ENCODE peak calls at places on chromosome 14, in seven cellular contexts. Z, P, C, M, I, O and B are unnamed samples.
A peak's percentile ranks its signal among the peaks of the same experiment; 100 is the strongest.

GRCh38 chr14:79295385-79295784 is 915.9 kb downstream of the DIO2 start:
- DNase-seq in C (no peak), O (no peak), P (no peak), M (no peak), Z (no peak), I (no peak), B (no peak)

GRCh38 chr14:102394717-102395378 is 32.1 kb downstream of the TECPR2 start:
- DNase-seq in I (no peak), P (no peak), M (no peak), C (no peak), O (no peak), Z (no peak), B (no peak)

GRCh38 chr14:57889245-57889644 is 23.4 kb upstream of the SLC35F4 start:
- DNase-seq in I (no peak), P (peak; percentile 43), O (peak; percentile 34), M (peak; percentile 94), C (no peak), Z (no peak), B (no peak)

GRCh38 chr14:72856530-72857264 is 37.2 kb downstream of the DPF3 start:
- DNase-seq in C (no peak), I (no peak), P (no peak), Z (no peak), M (no peak), O (no peak), B (no peak)

GRCh38 chr14:104486222-104486743 is 93.3 kb upstream of the C14orf180 start:
- DNase-seq in P (no peak), M (no peak), Z (no peak), I (no peak), O (no peak), C (peak; percentile 74), B (no peak)

GRCh38 chr14:77314043-77314442 is 6.6 kb downstream of the POMT2 start:
- DNase-seq in Z (no peak), I (no peak), O (no peak), C (no peak), P (peak; percentile 97), M (peak; percentile 92), B (no peak)

GRCh38 chr14:102560436-102561261 is 31.8 kb upstream of the RCOR1 start:
- DNase-seq in O (no peak), M (no peak), P (no peak), I (no peak), C (no peak), Z (no peak), B (no peak)

GRCh38 chr14:72471346-72471745 is 422.6 kb downstream of the DPF3 start:
- DNase-seq in Z (no peak), C (no peak), M (peak; percentile 27), P (no peak), I (no peak), O (no peak), B (no peak)

GRCh38 chr14:95679148-95679547 is 7.1 kb upstream of the TCL1B start:
- DNase-seq in I (no peak), Z (no peak), P (no peak), O (no peak), M (no peak), C (no peak), B (no peak)

GRCh38 chr14:90815817-90816662 is at the start of gene TTC7B:
- DNase-seq in P (peak; percentile 25), Z (peak; percentile 77), I (peak; percentile 83), M (peak; percentile 50), C (no peak), O (no peak), B (peak; percentile 91)

GRCh38 chr14:90818715-90819114 is 2.5 kb upstream of the TTC7B start:
- DNase-seq in M (no peak), O (no peak), P (no peak), I (no peak), Z (no peak), C (no peak), B (no peak)

GRCh38 chr14:90815567-90815816 is 738 bp downstream of the TTC7B start:
- DNase-seq in O (no peak), P (no peak), I (no peak), C (no peak), M (no peak), Z (no peak), B (no peak)

GRCh38 chr14:90814806-90815566 is 1.2 kb downstream of the TTC7B start:
- DNase-seq in I (no peak), M (no peak), Z (no peak), C (no peak), O (no peak), P (no peak), B (no peak)

GRCh38 chr14:90816686-90817436 is 631 bp upstream of the TTC7B start:
- DNase-seq in I (no peak), O (no peak), M (no peak), P (no peak), C (no peak), Z (peak; percentile 63), B (no peak)
- TF ChIP-seq CTCF in I (no peak), O (peak; percentile 5), M (no peak), P (no peak), C (peak; percentile 14), Z (no peak), B (no peak)

DNA sequence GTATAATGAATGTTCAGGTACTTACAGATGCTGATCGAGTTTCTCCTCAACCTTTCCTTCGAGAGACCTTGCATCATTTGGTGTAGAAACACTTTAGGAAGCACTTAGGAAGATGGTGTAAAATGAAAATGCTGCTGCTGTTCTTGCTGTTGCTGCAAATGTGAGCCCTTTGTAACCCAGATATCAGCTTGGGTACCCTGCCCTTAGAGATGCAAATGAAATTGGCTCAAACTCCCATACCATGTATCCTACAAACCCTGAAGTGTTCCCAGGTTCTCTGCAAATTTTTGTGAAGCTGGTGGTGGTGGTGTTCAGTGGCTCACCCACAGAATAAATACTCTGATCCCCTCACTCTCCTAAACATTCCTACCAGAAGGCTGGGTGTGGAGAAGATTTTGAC is 130.8 kb downstream of the SLC25A47 start:
- DNase-seq in O (no peak), C (no peak), I (no peak), Z (no peak), M (no peak), P (no peak), B (no peak)
- TF ChIP-seq CTCF in O (no peak), C (no peak), I (no peak), Z (no peak), M (no peak), P (no peak), B (no peak)

GRCh38 chr14:35122696-35123387 is 490 bp downstream of the PRORP start:
- DNase-seq in Z (no peak), I (peak; percentile 55), P (peak; percentile 54), C (no peak), M (peak; percentile 41), O (no peak), B (no peak)
- TF ChIP-seq CTCF in Z (no peak), I (no peak), P (no peak), C (no peak), M (no peak), O (no peak), B (no peak)

GRCh38 chr14:93952829-93953228 is 23.5 kb downstream of the ASB2 start:
- DNase-seq in O (no peak), C (no peak), Z (no peak), P (no peak), M (no peak), I (no peak), B (no peak)

GRCh38 chr14:93951798-93952540 is 24.4 kb downstream of the ASB2 start:
- DNase-seq in Z (no peak), M (no peak), O (no peak), P (no peak), C (no peak), I (no peak), B (no peak)

GRCh38 chr14:93953739-93954515 is 22.4 kb downstream of the ASB2 start:
- DNase-seq in P (no peak), O (no peak), M (no peak), I (no peak), C (no peak), Z (no peak), B (no peak)

GRCh38 chr14:93954516-93954830 is 21.9 kb downstream of the ASB2 start:
- DNase-seq in P (no peak), O (no peak), M (no peak), I (no peak), C (no peak), Z (no peak), B (no peak)

GRCh38 chr14:93953263-93953662 is 23.1 kb downstream of the ASB2 start:
- DNase-seq in C (no peak), P (no peak), O (no peak), I (no peak), M (no peak), Z (peak; percentile 65), B (no peak)
- TF ChIP-seq CTCF in C (no peak), P (no peak), O (peak; percentile 21), I (no peak), M (no peak), Z (peak; percentile 59), B (peak; percentile 46)

GRCh38 chr14:49585803-49586672 is at the start of gene RPS29:
- DNase-seq in I (peak; percentile 93), C (peak; percentile 99), O (peak; percentile 98), Z (peak; percentile 100), P (peak; percentile 98), M (peak; percentile 100), B (peak; percentile 89)

GRCh38 chr14:49584058-49584457 is 2.1 kb downstream of the RPS29 start:
- DNase-seq in O (no peak), P (no peak), C (peak; percentile 21), Z (no peak), M (no peak), I (no peak), B (no peak)

GRCh38 chr14:49583629-49584028 is 2.6 kb downstream of the RPS29 start:
- DNase-seq in M (no peak), Z (no peak), O (no peak), C (no peak), P (no peak), I (no peak), B (no peak)

GRCh38 chr14:49589387-49589786 is 3.2 kb upstream of the RPS29 start:
- DNase-seq in O (no peak), I (no peak), C (no peak), Z (no peak), M (no peak), P (no peak), B (no peak)

DNA sequence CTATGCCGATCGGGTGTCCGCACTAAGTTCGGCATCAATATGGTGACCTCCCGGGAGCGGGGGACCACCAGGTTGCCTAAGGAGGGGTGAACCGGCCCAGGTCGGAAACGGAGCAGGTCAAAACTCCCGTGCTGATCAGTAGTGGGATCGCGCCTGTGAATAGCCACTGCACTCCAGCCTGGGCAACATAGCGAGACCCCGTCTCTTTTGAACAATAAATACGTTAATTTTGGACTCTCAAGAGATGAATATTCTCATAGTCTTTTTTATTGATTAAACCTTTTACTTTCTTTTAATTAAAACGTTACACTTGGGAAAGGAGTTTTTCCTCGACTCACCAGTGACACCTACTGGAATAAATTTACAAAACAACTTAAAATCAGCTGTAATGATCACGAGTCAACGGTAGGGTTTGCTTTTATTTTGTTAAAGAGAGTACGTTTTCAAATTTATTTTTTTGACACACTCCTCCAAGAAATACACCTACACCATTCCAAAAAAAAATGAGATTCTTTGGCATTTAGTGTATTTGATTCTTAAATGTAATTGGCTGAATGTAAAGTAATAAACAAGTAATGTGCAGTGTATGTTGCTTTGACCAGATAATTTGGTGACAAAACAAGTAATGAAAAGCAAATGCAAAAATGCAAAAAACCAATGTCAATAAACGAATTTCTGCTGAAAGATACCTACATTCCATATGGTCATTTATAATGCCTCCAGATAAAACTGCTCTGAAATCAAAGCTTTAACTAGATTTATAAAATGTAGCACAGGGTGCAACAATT is 687 bp upstream of the RPS29 start:
- DNase-seq in M (peak; percentile 91), C (no peak), I (peak; percentile 51), P (peak; percentile 78), Z (no peak), O (no peak), B (peak; percentile 50)
- TF ChIP-seq CTCF in M (peak; percentile 99), C (peak; percentile 83), I (peak; percentile 99), P (peak; percentile 86), Z (no peak), O (peak; percentile 82), B (peak; percentile 83)